ENCODE peak calls at places on chromosomes 12 and 14, in six cellular contexts. D, J, G, N, K and S are unnamed samples. For H3K36me3, the result is how much of the 10 kb centered on the place peaks cover.

GRCh38 chr12:19082365-19082911 is 47.1 kb upstream of the PLEKHA5 start:
- DNase-seq in D (no peak), J (no peak), G (no peak), N (no peak), K (no peak), S (no peak)

GRCh38 chr12:57891639-57892228 is 45.2 kb upstream of the CTDSP2 start:
- DNase-seq in D (no peak), J (no peak), G (no peak), N (no peak), K (no peak), S (no peak)

GRCh38 chr14:67987596-67987995 is 168.0 kb downstream of the RAD51B start:
- DNase-seq in D (no peak), J (no peak), G (no peak), N (no peak), K (peak), S (peak)

GRCh38 chr12:46577063-46577776 is 204.6 kb upstream of the SLC38A2 start:
- DNase-seq in D (no peak), J (no peak), G (no peak), N (no peak), K (no peak), S (no peak)

GRCh38 chr14:70168401-70168800 is 20.4 kb downstream of the SLC8A3 start:
- DNase-seq in D (no peak), J (no peak), G (no peak), N (no peak), K (no peak), S (no peak)

GRCh38 chr14:105913221-105913620 is 386.8 kb downstream of the TMEM121 start:
- DNase-seq in D (no peak), J (no peak), G (no peak), N (no peak), K (no peak), S (no peak)

GRCh38 chr14:93926209-93926872 is 803 bp upstream of the FAM181A start:
- DNase-seq in D (no peak), J (no peak), G (no peak), N (no peak), K (no peak), S (no peak)

GRCh38 chr12:37545759-37546158 is 770.8 kb upstream of the ALG10B start:
- DNase-seq in D (no peak), J (no peak), G (no peak), N (no peak), K (no peak), S (no peak)

GRCh38 chr12:57233357-57234232 is 4.1 kb downstream of the SHMT2 start:
- DNase-seq in D (no peak), J (no peak), G (no peak), N (no peak), K (peak), S (no peak)

GRCh38 chr12:122452701-122453285 is 30.3 kb upstream of the CLIP1 start:
- DNase-seq in D (no peak), J (no peak), G (no peak), N (no peak), K (no peak), S (no peak)
- TF ChIP-seq CTCF in D (no peak), J (no peak), G (no peak), N (no peak), K (no peak), S (no peak)

GRCh38 chr14:103501041-103501870 is 21.4 kb downstream of the CKB start:
- DNase-seq in D (no peak), J (no peak), G (no peak), N (no peak), K (no peak), S (no peak)

GRCh38 chr14:103502877-103503276 is 19.8 kb downstream of the CKB start:
- DNase-seq in D (no peak), J (no peak), G (no peak), N (no peak), K (no peak), S (peak)

GRCh38 chr14:103500148-103500990 is 22.3 kb downstream of the CKB start:
- DNase-seq in D (peak), J (peak), G (peak), N (peak), K (peak), S (peak)

GRCh38 chr14:103503296-103503695 is 19.3 kb downstream of the CKB start:
- DNase-seq in D (no peak), J (no peak), G (no peak), N (no peak), K (no peak), S (peak)

GRCh38 chr14:103501921-103502669 is 20.5 kb downstream of the CKB start:
- DNase-seq in D (no peak), J (no peak), G (no peak), N (no peak), K (no peak), S (no peak)
- H3K36me3 ChIP-seq in D (half or more), J (under half), G (under half), N (under half), K (half or more), S (under half)

DNA sequence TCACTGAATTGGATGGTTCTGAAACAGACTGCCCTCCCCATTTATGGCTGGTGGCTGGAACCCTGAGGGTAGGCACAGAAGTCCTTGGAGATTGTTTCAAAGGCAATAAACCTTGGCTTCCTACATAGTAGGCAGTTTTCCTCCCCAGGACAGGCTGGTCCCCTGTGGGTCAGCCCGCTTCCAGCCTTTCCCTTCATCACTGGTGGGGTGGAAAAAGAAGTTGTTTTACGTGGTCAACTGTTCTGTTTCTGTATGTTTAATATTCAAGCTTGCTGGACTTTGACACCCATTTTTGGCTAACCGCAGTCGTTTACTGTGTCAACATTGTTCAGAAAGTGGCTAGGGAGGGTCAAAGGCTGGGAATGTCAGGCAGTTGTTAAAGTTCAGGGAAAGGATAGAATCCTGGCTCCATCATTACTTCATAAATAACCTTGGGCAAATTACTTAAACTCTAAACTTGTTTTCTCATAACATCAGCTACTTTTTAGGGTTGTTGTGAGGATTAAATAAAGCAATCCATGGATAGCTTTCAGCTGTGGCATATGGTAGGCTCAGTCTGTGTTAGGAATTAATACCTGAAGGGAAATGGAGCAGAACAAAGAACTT is 2.4 kb downstream of the KLHDC2 start:
- DNase-seq in D (no peak), J (no peak), G (peak), N (no peak), K (peak), S (no peak)
- H3K4me3 ChIP-seq in D (peak), J (peak), G (no peak), N (no peak), K (no peak), S (no peak)

GRCh38 chr12:53719649-53720048 is 7.6 kb downstream of the CALCOCO1 start:
- DNase-seq in D (no peak), J (peak), G (no peak), N (no peak), K (no peak), S (no peak)

GRCh38 chr12:53713516-53713915 is 13.7 kb downstream of the CALCOCO1 start:
- DNase-seq in D (no peak), J (no peak), G (no peak), N (no peak), K (no peak), S (no peak)

GRCh38 chr12:53714004-53714403 is 13.2 kb downstream of the CALCOCO1 start:
- DNase-seq in D (no peak), J (no peak), G (no peak), N (no peak), K (no peak), S (no peak)

GRCh38 chr12:53720946-53721345 is 6.3 kb downstream of the CALCOCO1 start:
- DNase-seq in D (no peak), J (no peak), G (no peak), N (no peak), K (no peak), S (no peak)

DNA sequence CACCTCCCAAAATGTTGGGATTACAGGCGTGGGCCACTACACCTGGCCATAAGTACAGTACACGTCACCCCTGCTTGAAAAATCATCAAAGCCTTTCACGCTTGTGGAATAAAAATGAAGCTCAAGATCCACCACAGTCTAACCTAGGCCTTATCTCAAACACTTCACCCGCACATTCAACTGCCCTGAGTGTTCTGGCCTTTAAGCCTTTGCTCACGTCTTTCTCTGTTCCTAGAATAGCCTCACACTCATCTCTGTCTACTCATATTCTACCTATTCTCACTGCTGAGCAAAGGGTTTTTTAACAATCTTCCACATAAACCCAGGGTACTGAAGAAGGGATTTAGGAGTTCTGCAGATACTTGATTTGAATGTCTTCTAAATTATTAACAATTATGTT is 9.9 kb downstream of the CALCOCO1 start:
- DNase-seq in D (no peak), J (no peak), G (no peak), N (no peak), K (no peak), S (no peak)
- TF ChIP-seq CTCF in D (no peak), J (no peak), G (no peak), N (no peak), K (no peak), S (no peak)

GRCh38 chr14:75990297-75990696 is 4.7 kb downstream of the IFT43 start:
- DNase-seq in D (no peak), J (no peak), G (no peak), N (no peak), K (no peak), S (no peak)

GRCh38 chr14:75996488-75996887 is 10.9 kb downstream of the IFT43 start:
- DNase-seq in D (no peak), J (no peak), G (no peak), N (no peak), K (no peak), S (no peak)

GRCh38 chr14:75991753-75992152 is 6.2 kb downstream of the IFT43 start:
- DNase-seq in D (no peak), J (no peak), G (no peak), N (no peak), K (peak), S (no peak)

GRCh38 chr14:75995372-75996041 is 9.9 kb downstream of the IFT43 start:
- DNase-seq in D (peak), J (no peak), G (no peak), N (peak), K (peak), S (peak)

GRCh38 chr14:75993567-75994041 is 8.0 kb downstream of the IFT43 start:
- DNase-seq in D (no peak), J (no peak), G (no peak), N (no peak), K (no peak), S (no peak)
- H3K36me3 ChIP-seq in D (under half), J (under half), G (under half), N (under half), K (under half), S (under half)

GRCh38 chr12:65853489-65854157 is 29.3 kb downstream of the HMGA2 start:
- DNase-seq in D (no peak), J (no peak), G (no peak), N (no peak), K (peak), S (no peak)
- H3K4me3 ChIP-seq in D (no peak), J (no peak), G (no peak), N (no peak), K (no peak), S (no peak)

GRCh38 chr14:88385212-88386101 is at the start of gene SPATA7:
- DNase-seq in D (peak), J (peak), G (peak), N (peak), K (peak), S (peak)
- TF ChIP-seq CTCF in D (no peak), J (no peak), G (no peak), N (no peak), K (no peak), S (no peak)

GRCh38 chr12:48773686-48774085 is 15.2 kb downstream of the ADCY6 start:
- DNase-seq in D (no peak), J (no peak), G (no peak), N (no peak), K (no peak), S (no peak)

GRCh38 chr12:48768736-48769135 is 20.2 kb downstream of the ADCY6 start:
- DNase-seq in D (no peak), J (no peak), G (no peak), N (no peak), K (no peak), S (no peak)

GRCh38 chr12:48770756-48771155 is 18.1 kb downstream of the ADCY6 start:
- DNase-seq in D (no peak), J (no peak), G (no peak), N (no peak), K (no peak), S (no peak)

GRCh38 chr12:48768147-48768546 is 20.7 kb downstream of the ADCY6 start:
- DNase-seq in D (no peak), J (peak), G (no peak), N (no peak), K (no peak), S (no peak)

DNA sequence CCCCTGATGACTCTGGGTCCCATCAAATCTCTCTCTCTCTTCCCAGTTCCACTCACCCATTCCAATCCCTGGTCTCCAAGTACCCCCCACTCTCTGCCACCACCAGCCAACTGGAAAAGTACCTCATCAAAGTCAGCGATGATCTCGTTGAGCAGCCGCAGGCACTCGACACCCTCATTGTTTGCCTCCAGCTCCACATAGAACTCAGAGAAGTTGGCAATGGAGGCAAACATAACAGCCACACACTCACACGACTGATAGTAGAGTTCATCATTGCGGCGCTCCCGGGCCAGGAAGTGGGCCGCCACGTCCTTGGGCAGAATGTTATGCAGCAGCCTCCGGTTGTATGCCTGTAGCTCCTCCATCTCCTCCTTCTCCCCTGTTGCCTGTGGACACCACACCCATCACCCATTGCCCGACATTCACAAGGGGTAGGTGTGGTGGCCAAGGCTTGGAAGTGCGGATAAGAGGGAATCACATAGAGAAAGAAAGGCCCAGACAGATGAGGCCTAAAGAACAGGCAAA is 17.2 kb downstream of the ADCY6 start:
- DNase-seq in D (no peak), J (no peak), G (no peak), N (no peak), K (no peak), S (no peak)
- H3K36me3 ChIP-seq in D (half or more), J (under half), G (under half), N (under half), K (half or more), S (under half)

DNA sequence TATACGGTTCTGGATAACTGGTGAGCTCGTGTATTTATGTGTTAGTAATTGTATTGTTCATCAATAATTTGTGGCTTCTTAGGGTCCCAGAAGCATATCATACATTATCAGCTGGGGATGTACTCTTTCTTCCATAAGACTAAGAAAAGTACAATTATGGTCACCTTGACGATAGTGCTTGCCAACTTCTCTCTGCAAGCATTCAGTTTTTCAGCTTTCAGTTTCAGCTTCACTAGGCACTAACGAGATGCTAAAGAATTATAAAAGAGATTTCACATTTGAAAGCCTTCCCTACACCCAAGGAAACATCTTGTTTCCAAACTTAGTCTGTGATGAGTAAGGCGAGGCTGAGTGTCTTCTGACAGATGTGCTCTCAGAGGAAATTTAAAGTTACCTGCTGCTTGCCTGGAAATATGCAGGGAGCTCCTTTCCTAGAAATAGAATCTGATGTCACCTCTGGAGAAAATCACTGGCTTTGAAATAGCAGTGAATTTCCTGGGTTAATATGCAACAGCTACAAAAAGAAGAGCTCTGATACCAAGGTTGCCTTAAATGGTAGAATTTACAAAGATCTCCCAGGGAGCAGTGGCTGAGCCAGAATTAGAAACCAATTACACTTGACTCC is 1419.9 kb upstream of the TMEM132C start:
- DNase-seq in D (no peak), J (no peak), G (no peak), N (no peak), K (no peak), S (no peak)
- H3K4me3 ChIP-seq in D (no peak), J (no peak), G (no peak), N (no peak), K (no peak), S (no peak)